ENCODE peak calls at places on chromosomes 5 and 9, in four cellular contexts. M is K562, E is GM12878, N is H1. Q is an unnamed sample.

GRCh38 chr5:166772770-166773169 is 1518.7 kb upstream of the WWC1 start:
- DNase-seq in M (no peak), E (no peak), N (no peak), Q (no peak)

GRCh38 chr9:124343533-124344290 is 71.5 kb downstream of the PSMB7 start:
- DNase-seq in M (no peak), E (no peak), N (no peak), Q (no peak)

GRCh38 chr5:36177715-36178556 is 26.0 kb downstream of the SKP2 start:
- DNase-seq in M (peak), E (no peak), N (no peak), Q (peak)

GRCh38 chr5:56696900-56697299 is 118.4 kb upstream of the MAP3K1 start:
- DNase-seq in M (no peak), E (no peak), N (no peak), Q (no peak)

GRCh38 chr9:126146254-126147145 is 180.1 kb upstream of the MVB12B start:
- DNase-seq in M (peak), E (peak), N (peak), Q (peak)

GRCh38 chr5:174937201-174938130 is 213.1 kb downstream of the MSX2 start:
- DNase-seq in M (no peak), E (no peak), N (no peak), Q (no peak)

GRCh38 chr9:79651251-79651795 is 79.6 kb downstream of the TLE4 start:
- DNase-seq in M (no peak), E (no peak), N (no peak), Q (no peak)

GRCh38 chr5:60026174-60026573 is 132.6 kb upstream of the PDE4D start:
- DNase-seq in M (no peak), E (no peak), N (no peak), Q (no peak)

GRCh38 chr9:130433168-130433946 is 11.4 kb upstream of the ASS1 start:
- DNase-seq in M (no peak), E (no peak), N (peak), Q (no peak)

GRCh38 chr5:175657593-175658271 is at the start of gene HRH2:
- DNase-seq in M (no peak), E (no peak), N (peak), Q (no peak)

GRCh38 chr5:10374623-10375022 is 21.1 kb downstream of the MARCHF6 start:
- DNase-seq in M (no peak), E (no peak), N (no peak), Q (no peak)

GRCh38 chr5:82277987-82278710 is at the start of gene RPS23:
- DNase-seq in M (peak), E (peak), N (peak), Q (peak)

GRCh38 chr9:116287721-116288120 is 134.1 kb downstream of the PAPPA start:
- DNase-seq in M (no peak), E (no peak), N (no peak), Q (no peak)

GRCh38 chr5:55852503-55852902 is 1.3 kb downstream of the IL31RA start:
- DNase-seq in M (no peak), E (no peak), N (no peak), Q (no peak)

GRCh38 chr9:22395585-22396205 is 50.9 kb upstream of the DMRTA1 start:
- DNase-seq in M (no peak), E (no peak), N (no peak), Q (peak)

GRCh38 chr5:81506900-81507588 is 113.1 kb upstream of the ACOT12 start:
- DNase-seq in M (peak), E (peak), N (no peak), Q (peak)

GRCh38 chr5:114249838-114250237 is 112.0 kb upstream of the KCNN2 start:
- DNase-seq in M (no peak), E (no peak), N (no peak), Q (no peak)

GRCh38 chr5:139268364-139269202 is 25.0 kb upstream of the MATR3 start:
- DNase-seq in M (peak), E (no peak), N (no peak), Q (no peak)

GRCh38 chr9:77956555-77956954 is 75.1 kb downstream of the GNAQ start:
- DNase-seq in M (no peak), E (no peak), N (no peak), Q (no peak)

GRCh38 chr5:177447066-177447610 is 524 bp downstream of the PRR7 start:
- DNase-seq in M (peak), E (no peak), N (peak), Q (no peak)

DNA sequence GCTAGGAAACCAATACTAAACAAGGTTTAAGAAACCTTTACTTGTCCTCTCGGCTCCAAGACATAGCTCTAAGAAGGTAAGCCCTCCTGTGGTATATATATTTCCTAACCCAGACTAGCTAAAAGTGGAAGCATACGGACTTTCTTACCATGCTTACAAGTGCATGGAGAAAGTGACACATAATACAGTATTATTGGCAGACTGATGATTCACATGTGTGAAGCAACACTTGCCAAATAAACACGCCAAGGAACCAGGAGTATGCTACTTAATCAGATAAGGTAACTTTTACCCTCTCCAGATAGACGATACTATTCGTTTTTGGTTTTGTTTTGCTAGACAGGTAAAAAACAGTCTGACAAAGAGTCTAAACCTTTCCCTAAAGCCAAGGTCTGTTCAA is 264.1 kb downstream of the MLLT3 start:
- DNase-seq in M (no peak), E (no peak), N (no peak), Q (no peak)
- TF ChIP-seq CBX5 in M (no peak), E (no peak), N (no peak), Q (no peak)

GRCh38 chr9:135584934-135585333 is 23.4 kb downstream of the PAEP start:
- DNase-seq in M (no peak), E (no peak), N (no peak), Q (no peak)
- TF ChIP-seq CBX5 in M (no peak), E (no peak), N (no peak), Q (no peak)

GRCh38 chr9:86943223-86943870 is 4.0 kb downstream of the GAS1 start:
- DNase-seq in M (no peak), E (no peak), N (no peak), Q (peak)
- TF ChIP-seq CBX5 in M (no peak), E (no peak), N (no peak), Q (no peak)

DNA sequence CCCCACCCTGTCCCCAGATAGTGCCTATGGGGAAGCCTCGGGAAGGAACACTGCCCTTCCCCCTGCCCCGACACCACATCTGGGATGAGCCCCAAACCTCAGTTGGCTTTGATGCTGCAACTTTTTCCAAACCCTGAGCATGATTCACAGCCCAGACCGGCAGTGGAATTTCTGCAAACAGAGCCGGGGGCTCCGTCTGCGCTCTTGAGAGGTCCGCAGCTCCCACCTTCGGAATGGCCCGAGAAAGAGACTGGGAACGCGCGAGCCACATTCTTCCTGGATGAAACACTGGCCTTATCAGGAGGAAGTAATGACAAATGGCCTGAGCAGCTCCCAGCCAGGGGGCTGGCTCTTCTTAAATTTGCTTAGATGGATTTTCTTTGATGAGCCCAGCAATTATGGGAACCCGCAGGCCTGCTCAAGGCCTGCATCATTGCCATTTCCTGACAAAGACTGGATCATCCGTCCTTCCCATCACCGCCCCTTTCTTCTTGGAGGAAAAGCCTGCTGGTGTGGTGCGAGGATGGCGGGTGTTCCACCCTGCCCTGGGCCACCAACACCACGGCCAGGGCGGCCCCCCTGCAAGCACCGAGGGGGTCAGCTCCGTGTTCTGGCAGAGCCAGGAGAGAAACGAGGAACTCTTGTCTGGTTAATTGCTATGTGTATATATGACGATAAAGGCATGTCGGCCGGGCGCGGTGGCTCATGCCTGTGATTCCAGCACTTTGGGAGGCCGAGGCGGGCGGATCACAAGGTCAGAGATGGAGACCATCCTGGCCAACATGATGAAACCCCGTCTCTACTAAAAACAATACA is 38.8 kb upstream of the COL5A1 start:
- DNase-seq in M (no peak), E (no peak), N (no peak), Q (peak)
- TF ChIP-seq CBX5 in M (no peak), E (no peak), N (no peak), Q (no peak)

DNA sequence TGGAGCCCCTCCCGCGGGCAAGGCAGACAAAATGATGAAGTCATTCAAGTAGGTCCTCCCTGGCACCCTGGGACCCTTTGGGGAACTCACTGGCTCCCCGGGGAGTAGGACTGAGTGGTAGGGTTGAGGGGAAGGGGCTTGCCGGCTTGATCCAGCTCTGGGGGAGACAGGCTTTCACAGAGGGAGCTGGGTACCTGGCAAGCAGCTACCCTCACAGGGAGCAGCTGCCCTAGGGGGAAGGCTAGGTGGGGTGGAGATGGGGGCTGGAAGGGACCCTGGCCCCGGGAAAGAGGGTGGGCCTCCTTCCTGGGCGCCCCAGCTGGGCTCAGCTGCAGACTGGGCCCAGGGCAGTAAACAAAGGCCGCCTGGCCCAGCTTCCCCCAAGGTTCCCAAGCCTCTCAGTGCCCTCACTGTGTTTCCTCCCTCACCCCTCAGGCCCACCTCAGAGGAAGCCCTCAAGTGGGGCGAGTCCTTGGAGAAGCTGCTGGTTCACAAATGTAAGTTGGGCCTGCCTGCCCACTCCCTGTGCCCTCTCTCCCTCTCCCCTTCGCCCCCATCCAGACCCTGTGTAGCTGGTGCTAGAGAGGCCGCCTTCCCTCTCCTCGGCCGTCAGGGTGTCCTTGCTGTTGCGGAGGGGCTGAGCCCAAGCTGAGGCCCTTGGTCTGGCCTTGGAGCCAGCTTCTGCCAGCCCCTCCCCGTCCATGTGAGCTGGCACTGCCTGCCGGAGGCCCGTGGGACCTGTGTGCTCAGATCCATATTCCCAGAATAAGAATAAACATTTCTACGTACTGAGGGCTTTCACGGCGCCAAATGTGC is 131.2 kb downstream of the RGS3 start:
- DNase-seq in M (no peak), E (no peak), N (no peak), Q (no peak)
- TF ChIP-seq CBX5 in M (no peak), E (no peak), N (no peak), Q (no peak)